ENCODE peak calls at places on chromosomes 1 and 21, in seven cellular contexts. One of them, this sample, is unnamed.

GRCh38 chr1:23592209-23592905 is 33.1 kb upstream of the ID3 start:
- DNase-seq in IMR-90: no peak
- DNase-seq in heart right ventricle: no peak
- DNase-seq in AG10803: peak
- DNase-seq in HFF-Myc: peak
- DNase-seq in stomach: no peak
- DNase-seq in nephron progenitor cell: no peak
- DNase-seq in this sample: no peak

GRCh38 chr1:154492115-154492514 is 9.9 kb upstream of the TDRD10 start:
- DNase-seq in IMR-90: no peak
- DNase-seq in heart right ventricle: no peak
- DNase-seq in AG10803: no peak
- DNase-seq in HFF-Myc: no peak
- DNase-seq in stomach: no peak
- DNase-seq in nephron progenitor cell: no peak
- DNase-seq in this sample: no peak

GRCh38 chr21:24823247-24823646 is 784.0 kb downstream of the MRPL39 start:
- DNase-seq in IMR-90: no peak
- DNase-seq in heart right ventricle: no peak
- DNase-seq in AG10803: no peak
- DNase-seq in HFF-Myc: no peak
- DNase-seq in stomach: no peak
- DNase-seq in nephron progenitor cell: no peak
- DNase-seq in this sample: no peak

GRCh38 chr1:227797612-227798011 is 17.9 kb upstream of the PRSS38 start:
- DNase-seq in IMR-90: no peak
- DNase-seq in heart right ventricle: no peak
- DNase-seq in AG10803: no peak
- DNase-seq in HFF-Myc: no peak
- DNase-seq in stomach: no peak
- DNase-seq in nephron progenitor cell: no peak
- DNase-seq in this sample: peak

GRCh38 chr1:185159966-185160365 is 3.0 kb downstream of the SWT1 start:
- DNase-seq in IMR-90: peak
- DNase-seq in heart right ventricle: no peak
- DNase-seq in AG10803: no peak
- DNase-seq in HFF-Myc: no peak
- DNase-seq in stomach: no peak
- DNase-seq in nephron progenitor cell: no peak
- DNase-seq in this sample: no peak

GRCh38 chr1:201766117-201766863 is 62.7 kb upstream of the IPO9 start:
- DNase-seq in IMR-90: peak
- DNase-seq in heart right ventricle: peak
- DNase-seq in AG10803: peak
- DNase-seq in HFF-Myc: peak
- DNase-seq in stomach: no peak
- DNase-seq in nephron progenitor cell: no peak
- DNase-seq in this sample: no peak

GRCh38 chr1:23591460-23592208 is 32.3 kb upstream of the ID3 start:
- DNase-seq in IMR-90: peak
- DNase-seq in heart right ventricle: peak
- DNase-seq in AG10803: no peak
- DNase-seq in HFF-Myc: no peak
- DNase-seq in stomach: no peak
- DNase-seq in nephron progenitor cell: no peak
- DNase-seq in this sample: no peak

GRCh38 chr1:21508580-21509350 is 458 bp upstream of the ALPL start:
- DNase-seq in IMR-90: peak
- DNase-seq in heart right ventricle: peak
- DNase-seq in AG10803: peak
- DNase-seq in HFF-Myc: no peak
- DNase-seq in stomach: peak
- DNase-seq in nephron progenitor cell: peak
- DNase-seq in this sample: peak

GRCh38 chr1:14113841-14114567 is 414.0 kb downstream of the PRDM2 start:
- DNase-seq in IMR-90: peak
- DNase-seq in heart right ventricle: peak
- DNase-seq in AG10803: peak
- DNase-seq in HFF-Myc: no peak
- DNase-seq in stomach: no peak
- DNase-seq in nephron progenitor cell: peak
- DNase-seq in this sample: peak

GRCh38 chr1:7991504-7992440 is 30.3 kb downstream of the PARK7 start:
- DNase-seq in IMR-90: peak
- DNase-seq in heart right ventricle: no peak
- DNase-seq in AG10803: peak
- DNase-seq in HFF-Myc: no peak
- DNase-seq in stomach: no peak
- DNase-seq in nephron progenitor cell: no peak
- DNase-seq in this sample: no peak

GRCh38 chr1:153577624-153578051 is 12.0 kb upstream of the S100A2 start:
- DNase-seq in IMR-90: no peak
- DNase-seq in heart right ventricle: no peak
- DNase-seq in AG10803: no peak
- DNase-seq in HFF-Myc: no peak
- DNase-seq in stomach: peak
- DNase-seq in nephron progenitor cell: no peak
- DNase-seq in this sample: peak

GRCh38 chr1:201648066-201648910 is 109.4 kb downstream of the NAV1 start:
- DNase-seq in IMR-90: peak
- DNase-seq in heart right ventricle: peak
- DNase-seq in AG10803: peak
- DNase-seq in HFF-Myc: no peak
- DNase-seq in stomach: peak
- DNase-seq in nephron progenitor cell: peak
- DNase-seq in this sample: no peak

GRCh38 chr1:44820328-44820944 is 12.1 kb downstream of the BTBD19 start:
- DNase-seq in IMR-90: no peak
- DNase-seq in heart right ventricle: no peak
- DNase-seq in AG10803: no peak
- DNase-seq in HFF-Myc: no peak
- DNase-seq in stomach: no peak
- DNase-seq in nephron progenitor cell: no peak
- DNase-seq in this sample: no peak

GRCh38 chr21:34579411-34579810 is 35.5 kb downstream of the RCAN1 start:
- DNase-seq in IMR-90: peak
- DNase-seq in heart right ventricle: no peak
- DNase-seq in AG10803: peak
- DNase-seq in HFF-Myc: no peak
- DNase-seq in stomach: no peak
- DNase-seq in nephron progenitor cell: no peak
- DNase-seq in this sample: no peak

GRCh38 chr1:24915819-24916602 is 14.1 kb downstream of the RUNX3 start:
- DNase-seq in IMR-90: no peak
- DNase-seq in heart right ventricle: no peak
- DNase-seq in AG10803: no peak
- DNase-seq in HFF-Myc: no peak
- DNase-seq in stomach: no peak
- DNase-seq in nephron progenitor cell: peak
- DNase-seq in this sample: no peak

DNA sequence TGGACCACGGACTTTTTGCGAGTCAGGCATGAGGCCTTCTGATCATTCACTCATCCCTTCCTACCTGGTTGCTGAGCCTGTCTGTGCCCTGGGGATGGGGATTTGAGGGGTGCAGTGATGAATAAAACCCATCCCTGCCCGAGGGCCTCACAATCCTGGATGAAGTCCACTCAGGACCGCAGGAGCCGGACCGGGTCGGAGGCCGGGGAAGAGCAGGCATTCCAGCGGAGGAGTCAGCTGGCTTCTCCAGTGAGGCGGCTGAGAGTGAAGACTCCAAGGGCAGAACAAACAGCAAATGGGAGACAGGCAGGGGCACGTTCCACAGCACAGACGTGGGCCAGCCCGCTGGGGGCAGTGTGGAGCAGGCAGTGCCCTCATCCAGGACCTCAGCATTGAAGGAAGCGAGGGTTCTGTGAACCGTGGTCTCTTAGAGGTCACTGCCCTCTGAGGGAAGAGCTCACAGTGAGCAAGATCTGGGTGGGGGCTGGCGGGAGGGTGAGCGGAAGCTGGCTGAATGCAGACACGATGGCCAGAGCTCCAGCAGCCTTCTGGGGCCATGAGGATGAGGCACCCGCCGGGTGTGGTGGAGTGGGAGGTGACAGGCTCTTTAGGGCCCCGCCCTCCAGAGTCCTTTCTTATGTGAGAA is 10.9 kb upstream of the LRRC3 start:
- DNase-seq in IMR-90: no peak
- DNase-seq in heart right ventricle: no peak
- DNase-seq in AG10803: no peak
- DNase-seq in HFF-Myc: no peak
- DNase-seq in stomach: no peak
- DNase-seq in nephron progenitor cell: peak
- DNase-seq in this sample: no peak
- TF ChIP-seq CTCF in IMR-90: no peak
- TF ChIP-seq CTCF in heart right ventricle: no peak
- TF ChIP-seq CTCF in AG10803: peak
- TF ChIP-seq CTCF in HFF-Myc: peak
- TF ChIP-seq CTCF in stomach: no peak
- TF ChIP-seq CTCF in nephron progenitor cell: no peak
- TF ChIP-seq CTCF in this sample: no peak

GRCh38 chr1:183164963-183165362 is 21.1 kb upstream of the LAMC2 start:
- DNase-seq in IMR-90: no peak
- DNase-seq in heart right ventricle: no peak
- DNase-seq in AG10803: no peak
- DNase-seq in HFF-Myc: no peak
- DNase-seq in stomach: no peak
- DNase-seq in nephron progenitor cell: peak
- DNase-seq in this sample: no peak
- TF ChIP-seq CTCF in IMR-90: no peak
- TF ChIP-seq CTCF in heart right ventricle: no peak
- TF ChIP-seq CTCF in AG10803: no peak
- TF ChIP-seq CTCF in HFF-Myc: no peak
- TF ChIP-seq CTCF in stomach: no peak
- TF ChIP-seq CTCF in nephron progenitor cell: no peak
- TF ChIP-seq CTCF in this sample: no peak

DNA sequence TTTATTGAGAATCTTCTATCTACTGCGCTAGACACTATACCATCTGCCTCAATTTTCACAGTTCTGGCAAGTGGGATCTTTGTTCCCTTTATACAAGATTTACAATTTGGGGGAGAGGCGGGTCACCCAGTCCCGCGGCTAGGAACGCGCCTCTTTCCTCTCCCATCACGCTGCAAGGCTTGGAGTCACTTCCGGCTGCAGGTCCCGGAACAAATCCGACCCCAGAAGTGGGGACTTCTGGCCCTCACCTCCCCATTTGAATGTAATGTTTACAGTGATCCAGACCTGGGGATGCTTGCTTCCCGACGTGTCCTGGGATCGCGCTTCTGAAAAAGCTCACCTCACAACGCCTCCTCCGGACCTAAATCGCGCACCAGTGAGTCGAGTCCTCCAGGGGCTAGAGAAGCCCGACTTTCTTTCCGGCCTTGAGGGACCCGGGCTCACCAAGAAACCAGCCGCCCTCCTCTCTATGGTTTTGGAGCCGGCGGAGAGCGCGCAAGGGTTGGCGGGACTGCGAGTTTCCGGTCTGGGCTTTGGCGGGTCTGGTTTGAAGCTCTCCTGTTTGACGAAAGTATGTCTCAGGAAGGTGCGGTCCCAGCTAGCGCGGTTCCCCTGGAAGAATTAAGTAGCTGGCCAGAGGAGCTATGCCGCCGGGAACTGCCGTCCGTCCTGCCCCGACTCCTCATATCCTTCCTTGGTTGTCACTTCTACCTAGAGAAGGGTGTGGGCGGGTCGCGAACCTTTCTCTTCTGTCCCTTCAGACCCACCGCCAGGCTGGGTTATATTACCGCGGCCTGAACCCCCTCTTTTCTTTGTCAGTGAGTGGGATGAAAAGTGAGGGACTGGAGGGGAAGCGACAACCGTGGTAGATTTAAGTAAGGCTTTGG is at the start of gene METTL18:
- DNase-seq in IMR-90: peak
- DNase-seq in heart right ventricle: peak
- DNase-seq in AG10803: peak
- DNase-seq in HFF-Myc: peak
- DNase-seq in stomach: peak
- DNase-seq in nephron progenitor cell: peak
- DNase-seq in this sample: peak
- TF ChIP-seq CTCF in IMR-90: no peak
- TF ChIP-seq CTCF in heart right ventricle: no peak
- TF ChIP-seq CTCF in AG10803: no peak
- TF ChIP-seq CTCF in HFF-Myc: no peak
- TF ChIP-seq CTCF in stomach: no peak
- TF ChIP-seq CTCF in nephron progenitor cell: no peak
- TF ChIP-seq CTCF in this sample: peak

DNA sequence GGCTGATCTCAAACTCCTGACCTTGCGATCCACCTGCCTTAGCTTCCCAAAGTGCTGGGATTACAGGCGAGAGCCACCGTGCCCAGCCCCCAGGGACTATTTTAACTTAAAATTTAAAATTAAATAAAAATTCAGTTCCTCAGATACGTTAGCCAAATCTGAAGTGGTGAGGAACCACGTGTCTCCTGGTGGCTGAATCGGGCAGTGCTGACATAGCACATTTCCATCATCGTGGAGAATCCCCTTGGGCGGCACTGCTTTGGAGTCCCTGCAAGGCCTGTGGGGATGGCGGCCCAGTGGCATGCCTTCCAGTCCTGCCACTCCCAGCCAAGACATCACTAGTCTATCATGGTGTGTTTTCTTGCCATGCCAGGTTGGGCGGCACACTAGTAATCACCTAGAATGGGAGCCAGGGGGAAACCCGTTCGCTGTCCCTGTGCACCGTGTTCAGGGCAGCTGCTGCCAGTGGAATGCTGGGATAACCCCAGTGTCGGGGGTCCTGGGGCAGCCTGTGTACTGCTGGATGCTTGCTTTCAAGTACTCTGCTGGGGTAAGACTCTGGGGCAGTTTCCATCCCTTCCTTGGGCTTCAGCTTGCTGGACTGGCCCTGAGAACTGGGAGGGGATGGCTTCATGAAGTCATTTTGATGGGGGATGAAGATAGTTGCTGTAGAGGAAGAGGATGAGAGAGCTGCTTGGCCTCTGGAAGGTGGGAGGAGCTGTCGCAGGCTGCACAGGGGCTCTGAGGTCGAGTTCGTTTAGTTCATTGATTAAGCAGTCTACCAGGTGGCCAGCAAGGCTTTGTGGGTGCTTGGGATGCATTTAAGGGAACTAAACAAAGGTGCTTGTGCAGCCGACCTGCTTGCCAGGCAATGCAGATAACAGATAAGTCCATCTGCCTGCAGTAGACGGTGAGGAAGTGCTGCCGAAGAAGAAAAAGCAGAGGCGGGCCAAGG is 4.6 kb downstream of the ZBTB48 start:
- DNase-seq in IMR-90: no peak
- DNase-seq in heart right ventricle: no peak
- DNase-seq in AG10803: no peak
- DNase-seq in HFF-Myc: no peak
- DNase-seq in stomach: no peak
- DNase-seq in nephron progenitor cell: no peak
- DNase-seq in this sample: no peak
- TF ChIP-seq CTCF in IMR-90: no peak
- TF ChIP-seq CTCF in heart right ventricle: no peak
- TF ChIP-seq CTCF in AG10803: peak
- TF ChIP-seq CTCF in HFF-Myc: peak
- TF ChIP-seq CTCF in stomach: no peak
- TF ChIP-seq CTCF in nephron progenitor cell: no peak
- TF ChIP-seq CTCF in this sample: no peak

This sample was measured in right atrium auricular region.